ENCODE peak calls at places on chromosomes 4 and X, in nine cellular contexts. W, K, Y, O, X, Z, R, L and F are unnamed samples.

GRCh38 chr4:186725422-186726149 is 1.9 kb upstream of the FAT1 start:
- DNase-seq in X (peak; percentile 76), W (no peak), Z (peak; percentile 43), L (peak; percentile 72), O (peak; percentile 88), R (peak; percentile 57), K (peak; percentile 53), Y (peak; percentile 36), F (peak; percentile 95)

GRCh38 chrX:49992809-49993208 is 70.4 kb downstream of the CLCN5 start:
- DNase-seq in Y (no peak), Z (no peak), L (no peak), O (no peak), W (no peak), R (no peak), K (no peak), X (no peak), F (peak; percentile 5)

GRCh38 chr4:182971702-182972101 is 54.5 kb upstream of the DCTD start:
- DNase-seq in L (no peak), K (no peak), R (no peak), W (no peak), Y (no peak), O (no peak), X (no peak), Z (no peak), F (no peak)

GRCh38 chrX:9928083-9928482 is 39.1 kb upstream of the CLDN34 start:
- DNase-seq in Y (no peak), X (peak; percentile 60), L (no peak), K (no peak), O (peak; percentile 13), Z (no peak), R (peak; percentile 96), W (peak; percentile 46), F (no peak)

GRCh38 chr4:22410645-22411247 is 105.1 kb downstream of the ADGRA3 start:
- DNase-seq in K (no peak), Y (no peak), L (peak; percentile 3), W (no peak), Z (no peak), R (peak; percentile 24), X (no peak), O (peak; percentile 33), F (peak; percentile 18)

GRCh38 chrX:9678215-9678980 is 87.2 kb downstream of the GPR143 start:
- DNase-seq in W (no peak), L (no peak), O (peak; percentile 63), Y (no peak), R (no peak), Z (no peak), X (no peak), K (no peak), F (no peak)

GRCh38 chrX:29237972-29238371 is 650.7 kb downstream of the IL1RAPL1 start:
- DNase-seq in X (no peak), W (no peak), R (no peak), Y (no peak), K (no peak), O (peak; percentile 5), L (no peak), Z (no peak), F (no peak)

GRCh38 chrX:10756365-10756915 is 136.1 kb upstream of the MID1 start:
- DNase-seq in X (no peak), L (peak; percentile 73), R (no peak), W (no peak), Y (peak; percentile 18), O (peak; percentile 92), K (no peak), Z (no peak), F (peak; percentile 85)

GRCh38 chr4:66930216-66930615 is 615.1 kb downstream of the CENPC start:
- DNase-seq in Z (no peak), K (no peak), L (no peak), O (no peak), W (no peak), Y (no peak), R (no peak), X (no peak), F (no peak)

GRCh38 chr4:78441786-78442185 is 109.8 kb upstream of the ANXA3 start:
- DNase-seq in Y (no peak), L (no peak), W (no peak), R (no peak), O (no peak), K (no peak), X (no peak), Z (no peak), F (no peak)

GRCh38 chr4:89000844-89001360 is 56.1 kb downstream of the FAM13A start:
- DNase-seq in O (peak; percentile 60), W (peak; percentile 94), Y (peak; percentile 38), R (peak; percentile 44), Z (no peak), K (no peak), L (peak; percentile 30), X (no peak), F (peak; percentile 33)

GRCh38 chrX:153438522-153438921 is 7.3 kb downstream of the TREX2 start:
- DNase-seq in Z (no peak), R (peak; percentile 15), L (no peak), W (peak; percentile 3), K (no peak), Y (peak; percentile 60), O (peak; percentile 7), X (peak; percentile 9), F (no peak)

GRCh38 chrX:45353462-45353861 is 152.8 kb upstream of the DIPK2B start:
- DNase-seq in L (no peak), Z (no peak), K (no peak), R (no peak), O (no peak), Y (no peak), W (no peak), X (no peak), F (no peak)

GRCh38 chr4:125283702-125284279 is 31.0 kb upstream of the FAT4 start:
- DNase-seq in L (peak; percentile 3), X (no peak), W (peak; percentile 6), Z (no peak), K (no peak), Y (no peak), O (peak; percentile 51), R (no peak), F (peak; percentile 60)

GRCh38 chr4:9833421-9833820 is 52.0 kb downstream of the DRD5 start:
- DNase-seq in W (no peak), Z (no peak), O (no peak), L (no peak), R (no peak), K (no peak), Y (no peak), X (no peak), F (no peak)